ENCODE peak calls at places on chromosomes 3 and 15, in five cellular contexts. One of them, this sample, is unnamed.

GRCh38 chr3:48301814-48302194 is 31.7 kb downstream of the SPINK8 start:
- DNase-seq in GM23338: peak; percentile 30
- DNase-seq in IMR-90: peak; percentile 19
- DNase-seq in H9: no peak
- DNase-seq in mesenchymal stem cell: no peak
- DNase-seq in this sample: peak; percentile 60

GRCh38 chr3:22296641-22297040 is 545.6 kb upstream of the ZNF385D start:
- DNase-seq in IMR-90: no peak
- DNase-seq in mesenchymal stem cell: peak; percentile 9
- DNase-seq in H9: no peak
- DNase-seq in GM23338: no peak
- DNase-seq in this sample: no peak

GRCh38 chr3:142817356-142817755 is 71.5 kb downstream of the PCOLCE2 start:
- DNase-seq in mesenchymal stem cell: no peak
- DNase-seq in H9: no peak
- DNase-seq in GM23338: no peak
- DNase-seq in IMR-90: no peak
- DNase-seq in this sample: no peak

GRCh38 chr3:13015286-13016082 is 57.7 kb downstream of the IQSEC1 start:
- DNase-seq in GM23338: no peak
- DNase-seq in IMR-90: no peak
- DNase-seq in H9: no peak
- DNase-seq in mesenchymal stem cell: no peak
- DNase-seq in this sample: peak; percentile 65

GRCh38 chr3:170228093-170228766 is 6.0 kb downstream of the PRKCI start:
- DNase-seq in GM23338: no peak
- DNase-seq in IMR-90: peak; percentile 20
- DNase-seq in H9: no peak
- DNase-seq in mesenchymal stem cell: peak; percentile 18
- DNase-seq in this sample: no peak

GRCh38 chr3:193030276-193030675 is 112.6 kb upstream of the MB21D2 start:
- DNase-seq in GM23338: no peak
- DNase-seq in H9: no peak
- DNase-seq in IMR-90: peak; percentile 42
- DNase-seq in mesenchymal stem cell: no peak
- DNase-seq in this sample: no peak

GRCh38 chr15:68332266-68332665 is 54.7 kb downstream of the FEM1B start:
- DNase-seq in H9: no peak
- DNase-seq in GM23338: no peak
- DNase-seq in mesenchymal stem cell: no peak
- DNase-seq in IMR-90: no peak
- DNase-seq in this sample: no peak

GRCh38 chr15:40161693-40162401 is 978 bp downstream of the BUB1B start:
- DNase-seq in H9: no peak
- DNase-seq in mesenchymal stem cell: peak; percentile 11
- DNase-seq in IMR-90: no peak
- DNase-seq in GM23338: peak; percentile 12
- DNase-seq in this sample: no peak

GRCh38 chr3:112775011-112775742 is 71.5 kb downstream of the CD200R1L start:
- DNase-seq in GM23338: no peak
- DNase-seq in mesenchymal stem cell: peak; percentile 27
- DNase-seq in IMR-90: peak; percentile 74
- DNase-seq in H9: no peak
- DNase-seq in this sample: peak; percentile 69

GRCh38 chr15:57356636-57357035 is 19.7 kb upstream of the CGNL1 start:
- DNase-seq in GM23338: peak; percentile 80
- DNase-seq in H9: peak; percentile 52
- DNase-seq in mesenchymal stem cell: peak; percentile 41
- DNase-seq in IMR-90: peak; percentile 43
- DNase-seq in this sample: no peak

GRCh38 chr15:36914962-36915808 is 185.2 kb downstream of the MEIS2 start:
- DNase-seq in mesenchymal stem cell: peak; percentile 77
- DNase-seq in H9: no peak
- DNase-seq in GM23338: no peak
- DNase-seq in IMR-90: no peak
- DNase-seq in this sample: no peak

GRCh38 chr15:40054056-40054745 is 15.2 kb upstream of the SRP14 start:
- DNase-seq in GM23338: no peak
- DNase-seq in H9: peak; percentile 23
- DNase-seq in mesenchymal stem cell: no peak
- DNase-seq in IMR-90: peak; percentile 31
- DNase-seq in this sample: peak; percentile 70

GRCh38 chr3:43573576-43573975 is 48.2 kb downstream of the ANO10 start:
- DNase-seq in GM23338: no peak
- DNase-seq in H9: no peak
- DNase-seq in mesenchymal stem cell: no peak
- DNase-seq in IMR-90: no peak
- DNase-seq in this sample: no peak
- H3K4me1 ChIP-seq in GM23338: no peaks in the 10 kb centered on the region
- H3K4me1 ChIP-seq in H9: no peaks in the 10 kb centered on the region
- H3K4me1 ChIP-seq in mesenchymal stem cell: no peaks in the 10 kb centered on the region
- H3K4me1 ChIP-seq in IMR-90: no peaks in the 10 kb centered on the region
- H3K4me1 ChIP-seq in this sample: no peaks in the 10 kb centered on the region

GRCh38 chr15:73246898-73247297 is 121.9 kb downstream of the HCN4 start:
- DNase-seq in mesenchymal stem cell: no peak
- DNase-seq in H9: no peak
- DNase-seq in IMR-90: no peak
- DNase-seq in GM23338: no peak
- DNase-seq in this sample: no peak
- H3K27me3 ChIP-seq in mesenchymal stem cell: no peaks in the 10 kb centered on the region
- H3K27me3 ChIP-seq in H9: no peaks in the 10 kb centered on the region
- H3K27me3 ChIP-seq in IMR-90: no peaks in the 10 kb centered on the region
- H3K27me3 ChIP-seq in GM23338: no peaks in the 10 kb centered on the region
- H3K27me3 ChIP-seq in this sample: no peaks in the 10 kb centered on the region

GRCh38 chr3:144763878-144764454 is 792.3 kb downstream of the DIPK2A start:
- DNase-seq in GM23338: no peak
- DNase-seq in mesenchymal stem cell: no peak
- DNase-seq in IMR-90: no peak
- DNase-seq in H9: no peak
- DNase-seq in this sample: no peak
- H3K4me2 ChIP-seq in GM23338: no peak overlapping the region
- H3K4me2 ChIP-seq in mesenchymal stem cell: no peak overlapping the region
- H3K4me2 ChIP-seq in IMR-90: no peak overlapping the region
- H3K4me2 ChIP-seq in H9: no peak overlapping the region
- H3K4me2 ChIP-seq in this sample: peak overlapping the region; percentile 21

GRCh38 chr15:64460737-64461576 is 579 bp downstream of the ZNF609 start:
- DNase-seq in GM23338: peak; percentile 65
- DNase-seq in mesenchymal stem cell: peak; percentile 87
- DNase-seq in IMR-90: peak; percentile 81
- DNase-seq in H9: peak; percentile 46
- DNase-seq in this sample: peak; percentile 93

GRCh38 chr15:64461577-64462162 is 1.3 kb downstream of the ZNF609 start:
- DNase-seq in H9: peak; percentile 34
- DNase-seq in mesenchymal stem cell: no peak
- DNase-seq in GM23338: peak; percentile 56
- DNase-seq in IMR-90: peak; percentile 27
- DNase-seq in this sample: peak; percentile 86

GRCh38 chr15:64460206-64460736 is at the start of gene ZNF609:
- DNase-seq in H9: peak; percentile 97
- DNase-seq in mesenchymal stem cell: peak; percentile 95
- DNase-seq in GM23338: peak; percentile 100
- DNase-seq in IMR-90: peak; percentile 94
- DNase-seq in this sample: peak; percentile 98

GRCh38 chr15:64456634-64457108 is 3.7 kb upstream of the ZNF609 start:
- DNase-seq in GM23338: no peak
- DNase-seq in IMR-90: peak; percentile 70
- DNase-seq in H9: no peak
- DNase-seq in mesenchymal stem cell: peak; percentile 51
- DNase-seq in this sample: no peak

DNA sequence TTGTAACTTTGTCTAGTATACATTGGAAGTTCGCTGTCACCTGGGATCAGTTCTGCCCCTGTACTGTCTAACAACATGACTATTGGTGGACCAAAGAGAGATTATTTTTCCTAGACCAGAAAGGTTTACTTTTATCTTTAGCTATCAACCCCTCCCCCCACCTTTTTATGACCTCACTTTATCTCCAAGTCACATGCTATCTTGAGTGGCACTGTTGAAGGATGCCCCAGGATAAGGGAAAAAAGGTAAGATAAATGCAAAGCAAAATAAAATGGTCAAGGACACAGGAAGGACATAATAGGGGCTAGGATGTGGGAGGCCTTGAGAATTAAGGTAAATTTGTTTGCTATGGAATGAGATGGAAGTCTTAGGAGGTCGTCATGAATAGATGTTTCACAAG is 996 bp upstream of the ZNF609 start:
- DNase-seq in IMR-90: no peak
- DNase-seq in GM23338: no peak
- DNase-seq in mesenchymal stem cell: no peak
- DNase-seq in H9: no peak
- DNase-seq in this sample: no peak
- H3K4me1 ChIP-seq in IMR-90: peaks cover 12% of the 10 kb centered on the region
- H3K4me1 ChIP-seq in GM23338: peaks cover 40% of the 10 kb centered on the region
- H3K4me1 ChIP-seq in mesenchymal stem cell: peaks cover 5% of the 10 kb centered on the region
- H3K4me1 ChIP-seq in H9: peaks cover 5% of the 10 kb centered on the region
- H3K4me1 ChIP-seq in this sample: peaks cover 14% of the 10 kb centered on the region

GRCh38 chr15:66251065-66251789 is 2.3 kb downstream of the MEGF11 start:
- DNase-seq in GM23338: peak; percentile 43
- DNase-seq in H9: no peak
- DNase-seq in mesenchymal stem cell: no peak
- DNase-seq in IMR-90: no peak
- DNase-seq in this sample: peak; percentile 86

GRCh38 chr15:66246937-66247336 is 6.6 kb downstream of the MEGF11 start:
- DNase-seq in IMR-90: no peak
- DNase-seq in GM23338: no peak
- DNase-seq in mesenchymal stem cell: no peak
- DNase-seq in H9: no peak
- DNase-seq in this sample: no peak

GRCh38 chr15:66251790-66252355 is 1.7 kb downstream of the MEGF11 start:
- DNase-seq in mesenchymal stem cell: no peak
- DNase-seq in IMR-90: no peak
- DNase-seq in GM23338: peak; percentile 65
- DNase-seq in H9: peak; percentile 55
- DNase-seq in this sample: peak; percentile 55

GRCh38 chr15:66252411-66253295 is 897 bp downstream of the MEGF11 start:
- DNase-seq in H9: peak; percentile 58
- DNase-seq in mesenchymal stem cell: peak; percentile 59
- DNase-seq in GM23338: peak; percentile 78
- DNase-seq in IMR-90: no peak
- DNase-seq in this sample: peak; percentile 97

GRCh38 chr15:66249623-66250174 is 3.9 kb downstream of the MEGF11 start:
- DNase-seq in mesenchymal stem cell: no peak
- DNase-seq in GM23338: peak; percentile 17
- DNase-seq in H9: no peak
- DNase-seq in IMR-90: no peak
- DNase-seq in this sample: no peak
- H3K27me3 ChIP-seq in mesenchymal stem cell: peaks cover 86% of the 10 kb centered on the region
- H3K27me3 ChIP-seq in GM23338: peaks cover 49% of the 10 kb centered on the region
- H3K27me3 ChIP-seq in H9: peaks cover 19% of the 10 kb centered on the region
- H3K27me3 ChIP-seq in IMR-90: peaks cover 67% of the 10 kb centered on the region
- H3K27me3 ChIP-seq in this sample: peaks cover 64% of the 10 kb centered on the region

GRCh38 chr3:42037318-42037945 is 53.7 kb upstream of the TRAK1 start:
- DNase-seq in mesenchymal stem cell: no peak
- DNase-seq in IMR-90: no peak
- DNase-seq in H9: no peak
- DNase-seq in GM23338: no peak
- DNase-seq in this sample: no peak
- H3K4me2 ChIP-seq in mesenchymal stem cell: no peak overlapping the region
- H3K4me2 ChIP-seq in IMR-90: no peak overlapping the region
- H3K4me2 ChIP-seq in H9: no peak overlapping the region
- H3K4me2 ChIP-seq in GM23338: no peak overlapping the region
- H3K4me2 ChIP-seq in this sample: no peak overlapping the region